ENCODE peak calls at places on chromosomes 16 and 17, in six cellular contexts. I is endothelial cell of umbilical vein, R is uterus, U is esophagus squamous epithelium, E is adrenal gland, W is A549. P is an unnamed sample.

GRCh38 chr16:54926166-54926838 is 4.4 kb upstream of the IRX5 start:
- DNase-seq in W (no peak), I (no peak), U (no peak), R (no peak), E (no peak), P (no peak)

GRCh38 chr16:73732681-73733080 is 563.9 kb upstream of the PSMD7 start:
- DNase-seq in U (no peak), E (no peak), R (no peak), I (no peak), W (no peak), P (no peak)

GRCh38 chr17:21019976-21020575 is 22.7 kb downstream of the USP22 start:
- DNase-seq in E (no peak), W (no peak), U (no peak), R (no peak), I (no peak), P (peak; percentile 51)

GRCh38 chr17:20264996-20265395 is 202.3 kb downstream of the LGALS9B start:
- DNase-seq in R (no peak), E (no peak), U (no peak), I (no peak), W (no peak), P (no peak)

GRCh38 chr17:43880420-43880991 is 26.8 kb downstream of the MPP2 start:
- DNase-seq in W (peak; percentile 94), E (peak; percentile 54), I (peak; percentile 21), U (no peak), R (no peak), P (peak; percentile 63)

GRCh38 chr17:67139784-67140665 is 95.7 kb downstream of the CACNG1 start:
- DNase-seq in U (no peak), I (no peak), E (peak; percentile 33), R (no peak), W (no peak), P (peak; percentile 40)

GRCh38 chr17:76414334-76415295 is 30.2 kb downstream of the SPHK1 start:
- DNase-seq in I (peak; percentile 44), E (peak; percentile 61), R (peak; percentile 55), W (no peak), U (no peak), P (peak; percentile 97)

GRCh38 chr16:4386951-4387565 is 15.4 kb downstream of the VASN start:
- DNase-seq in W (no peak), R (no peak), E (no peak), I (no peak), U (no peak), P (no peak)

GRCh38 chr16:72429566-72430160 is 257.7 kb upstream of the PMFBP1 start:
- DNase-seq in I (no peak), U (no peak), R (no peak), W (no peak), E (no peak), P (no peak)

GRCh38 chr17:15233022-15233805 is 31.9 kb downstream of the PMP22 start:
- DNase-seq in I (peak; percentile 6), R (no peak), U (no peak), W (peak; percentile 59), E (no peak), P (peak; percentile 68)

GRCh38 chr17:79935197-79935844 is 96.1 kb upstream of the CBX4 start:
- DNase-seq in U (no peak), R (no peak), W (no peak), E (no peak), I (no peak), P (no peak)

GRCh38 chr16:57315401-57315800 is 30.9 kb upstream of the PLLP start:
- DNase-seq in U (no peak), I (peak; percentile 55), E (peak; percentile 13), W (no peak), R (no peak), P (no peak)

GRCh38 chr16:86495756-86496261 is 14.5 kb upstream of the FOXF1 start:
- DNase-seq in I (no peak), W (no peak), E (no peak), U (no peak), R (no peak), P (no peak)

GRCh38 chr16:56355786-56356275 is 69.5 kb downstream of the AMFR start:
- DNase-seq in R (peak; percentile 11), I (no peak), W (no peak), E (no peak), U (no peak), P (peak; percentile 35)

GRCh38 chr17:77737442-77738265 is 220.8 kb upstream of the TNRC6C start:
- DNase-seq in E (no peak), U (no peak), W (no peak), I (no peak), R (no peak), P (no peak)

GRCh38 chr16:81657731-81658130 is 121.4 kb upstream of the PLCG2 start:
- DNase-seq in E (no peak), R (peak; percentile 30), W (no peak), I (no peak), U (no peak), P (no peak)

GRCh38 chr16:86791287-86792074 is 213.1 kb downstream of the FOXL1 start:
- DNase-seq in U (no peak), I (no peak), E (no peak), R (no peak), W (no peak), P (no peak)

GRCh38 chr17:72430611-72431432 is 310.0 kb downstream of the SOX9 start:
- DNase-seq in U (no peak), E (no peak), R (no peak), I (no peak), W (no peak), P (no peak)

GRCh38 chr17:50778471-50778870 is 11.2 kb upstream of the ANKRD40CL start:
- DNase-seq in E (no peak), W (no peak), U (no peak), I (no peak), R (no peak), P (no peak)

GRCh38 chr16:74921051-74921450 is 63.9 kb downstream of the WDR59 start:
- DNase-seq in E (no peak), W (no peak), R (no peak), U (no peak), I (no peak), P (no peak)

GRCh38 chr17:28861393-28862203 is 6.8 kb downstream of the ERAL1 start:
- DNase-seq in W (no peak), U (no peak), R (no peak), E (no peak), I (no peak), P (peak; percentile 86)

DNA sequence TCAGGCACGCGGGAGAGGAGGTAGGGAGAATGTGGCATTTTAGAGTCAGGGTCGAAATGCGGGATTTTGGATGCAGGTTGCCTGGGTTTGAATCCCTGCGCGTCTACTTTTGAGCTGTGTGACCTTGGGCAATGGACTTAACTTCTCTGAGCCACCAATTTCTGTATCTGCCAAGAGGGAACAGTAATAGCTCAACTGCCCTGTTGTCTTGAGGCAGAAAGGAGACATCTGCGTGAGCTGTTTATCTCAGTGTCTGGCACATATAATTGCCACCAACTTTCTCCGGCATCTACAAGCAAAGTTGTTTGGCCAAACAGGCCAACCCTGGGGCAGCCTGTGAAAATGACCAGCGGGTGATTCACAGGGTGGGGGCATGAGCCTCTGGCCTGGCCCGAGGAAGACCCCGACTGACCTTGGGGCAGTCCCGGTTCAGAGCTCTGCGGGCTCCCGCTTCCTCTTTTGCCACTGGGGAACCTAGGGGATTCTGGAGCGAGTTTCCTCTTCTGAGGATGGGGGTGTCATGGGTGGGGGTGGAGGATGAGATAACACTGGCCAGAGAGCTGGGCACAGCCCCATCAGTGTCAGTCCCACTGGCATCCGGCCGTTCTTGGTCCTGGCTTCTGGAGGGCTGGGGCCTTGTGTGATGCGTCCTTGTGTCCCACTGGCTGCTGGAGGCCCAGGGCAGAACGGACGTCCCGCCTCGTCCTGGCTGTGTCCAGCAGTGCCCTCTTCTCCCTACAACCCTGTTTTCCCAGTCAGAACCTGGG is 1.3 kb downstream of the SNN start:
- DNase-seq in U (no peak), E (peak; percentile 79), I (peak; percentile 36), W (no peak), R (no peak), P (peak; percentile 28)
- TF ChIP-seq POLR2A in U (no peak), E (no peak), I (peak; percentile 12), W (no peak), R (no peak), P (no peak)

DNA sequence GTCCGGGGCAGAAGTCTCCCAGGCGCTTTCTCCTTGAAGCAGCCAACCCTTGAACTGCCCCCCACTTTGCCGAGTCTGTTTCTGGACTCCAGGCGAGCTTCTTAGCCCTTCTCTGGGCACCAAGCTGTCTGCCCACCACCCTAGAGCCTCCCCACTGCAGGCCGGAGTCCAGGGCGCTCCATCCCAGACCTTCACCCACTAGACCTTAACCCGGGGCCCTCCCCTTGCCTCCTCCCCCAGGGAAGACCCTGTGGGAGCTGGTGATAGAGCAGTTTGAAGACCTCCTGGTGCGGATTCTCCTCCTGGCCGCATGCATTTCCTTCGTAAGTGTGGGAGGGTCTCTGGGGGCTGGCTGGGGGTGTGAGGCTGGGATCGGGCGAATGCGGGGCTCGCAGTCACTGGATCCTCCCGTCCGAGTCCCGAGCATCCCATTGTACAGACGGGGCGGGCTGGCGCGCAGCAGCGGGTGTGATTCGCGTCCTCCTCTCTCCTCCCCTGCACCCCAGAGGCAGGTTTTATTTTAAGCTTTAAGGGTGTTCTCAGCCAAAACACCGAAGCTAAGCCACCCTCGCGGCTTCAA is 1.1 kb downstream of the ATP2A1 start:
- DNase-seq in R (no peak), U (no peak), I (no peak), W (no peak), E (no peak), P (peak; percentile 37)
- TF ChIP-seq POLR2A in R (no peak), U (no peak), I (no peak), W (no peak), E (no peak), P (no peak)

GRCh38 chr16:50301626-50302471 is 35.5 kb downstream of the ADCY7 start:
- DNase-seq in U (no peak), E (peak; percentile 60), R (peak; percentile 27), W (peak; percentile 33), I (no peak), P (no peak)
- TF ChIP-seq POLR2A in U (no peak), E (no peak), R (no peak), W (no peak), I (no peak), P (no peak)

GRCh38 chr17:59786213-59786535 is 78.7 kb downstream of the VMP1 start:
- DNase-seq in I (no peak), W (no peak), U (no peak), E (no peak), R (no peak), P (no peak)
- TF ChIP-seq POLR2A in I (no peak), W (no peak), U (no peak), E (no peak), R (no peak), P (no peak)

GRCh38 chr17:42530952-42531454 is 5.0 kb upstream of the NAGLU start:
- DNase-seq in E (no peak), U (no peak), W (no peak), R (no peak), I (no peak), P (no peak)
- TF ChIP-seq POLR2A in E (no peak), U (no peak), W (no peak), R (no peak), I (no peak), P (no peak)

GRCh38 chr16:2242598-2242997 is 6.4 kb downstream of the DNASE1L2 start:
- DNase-seq in W (no peak), U (no peak), I (no peak), E (no peak), R (no peak), P (no peak)
- TF ChIP-seq POLR2A in W (no peak), U (no peak), I (no peak), E (no peak), R (no peak), P (no peak)